ENCODE peak calls at places on chromosomes 1 and 21, in ten cellular contexts. N, J, R, E, H, F, O, X, Z and W are unnamed samples.

GRCh38 chr21:29403922-29404538 is 105.3 kb downstream of the BACH1 start:
- DNase-seq in R (no peak), H (peak), X (no peak), J (no peak), E (no peak), F (no peak), O (no peak), N (peak), Z (no peak), W (peak)

GRCh38 chr1:91440845-91441244 is 36.2 kb upstream of the HFM1 start:
- DNase-seq in F (no peak), E (no peak), H (no peak), N (no peak), J (peak), O (no peak), R (peak), X (no peak), Z (no peak), W (no peak)

GRCh38 chr1:86464819-86465218 is 3.9 kb upstream of the CLCA1 start:
- DNase-seq in F (no peak), Z (no peak), X (no peak), N (no peak), O (no peak), E (no peak), R (no peak), H (no peak), J (no peak), W (no peak)

GRCh38 chr1:18855573-18855972 is 3.9 kb downstream of the TAS1R2 start:
- DNase-seq in H (no peak), Z (no peak), O (no peak), F (no peak), X (no peak), E (no peak), R (no peak), N (no peak), J (no peak), W (no peak)

GRCh38 chr1:41765109-41765655 is 153.5 kb downstream of the HIVEP3 start:
- DNase-seq in X (no peak), F (no peak), N (no peak), J (no peak), R (no peak), E (no peak), H (no peak), Z (no peak), O (no peak), W (no peak)

GRCh38 chr1:234600418-234601216 is 9.4 kb downstream of the IRF2BP2 start:
- DNase-seq in O (peak), J (no peak), E (no peak), R (peak), F (peak), N (peak), Z (peak), X (peak), H (no peak), W (peak)

GRCh38 chr1:164560076-164560475 is 1.1 kb downstream of the PBX1 start:
- DNase-seq in J (no peak), X (no peak), F (no peak), N (no peak), O (no peak), H (no peak), R (peak), E (no peak), Z (no peak), W (peak)

GRCh38 chr1:8154621-8155052 is 128.5 kb upstream of the ERRFI1 start:
- DNase-seq in Z (no peak), E (no peak), J (peak), F (no peak), X (no peak), R (no peak), N (no peak), H (no peak), O (no peak), W (no peak)

DNA sequence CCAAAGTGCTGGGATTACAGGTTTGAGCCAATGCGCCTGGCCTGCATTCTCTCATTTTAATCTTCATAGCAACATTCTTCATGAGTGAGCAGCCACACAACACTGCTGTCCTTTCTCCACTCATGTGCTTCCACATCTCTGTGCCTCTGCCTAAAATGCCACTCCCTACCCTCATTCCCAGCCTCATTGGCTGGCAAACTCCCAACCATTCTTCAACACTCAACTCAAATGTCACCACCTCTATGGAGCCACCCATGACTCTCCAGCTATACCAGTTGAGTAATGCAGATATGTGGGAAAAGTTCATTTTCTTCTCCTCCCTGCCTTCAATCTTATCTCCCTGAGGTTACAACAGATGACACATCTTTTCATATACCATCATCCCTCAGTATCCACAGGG is 53.9 kb upstream of the ZC3H12A start:
- DNase-seq in E (no peak), H (no peak), F (no peak), N (no peak), R (no peak), J (no peak), O (no peak), X (no peak), Z (no peak), W (no peak)
- TF ChIP-seq POLR2A in E (no peak), H (no peak), F (no peak), N (no peak), R (no peak), J (no peak), O (no peak), X (no peak), Z (no peak), W (no peak)

GRCh38 chr1:246566128-246566807 is at the start of the genes CNST and TFB2M:
- DNase-seq in N (peak), F (peak), E (peak), J (peak), O (peak), R (peak), H (peak), X (peak), Z (peak), W (peak)
- TF ChIP-seq POLR2A in N (peak), F (peak), E (peak), J (peak), O (peak), R (peak), H (peak), X (peak), Z (no peak), W (peak)

GRCh38 chr1:156754219-156754618 is 2.7 kb upstream of the HDGF start:
- DNase-seq in J (no peak), N (no peak), O (no peak), Z (no peak), X (no peak), F (no peak), R (no peak), E (no peak), H (no peak), W (no peak)

GRCh38 chr1:156750191-156750931 is 1.1 kb downstream of the HDGF start:
- DNase-seq in H (no peak), Z (peak), R (peak), E (no peak), N (peak), O (peak), F (no peak), X (peak), J (no peak), W (peak)

GRCh38 chr1:156750932-156751723 is at the start of gene HDGF:
- DNase-seq in F (peak), N (peak), Z (peak), O (peak), R (peak), X (peak), E (peak), J (no peak), H (peak), W (peak)

GRCh38 chr1:156752843-156753486 is 1.5 kb upstream of the HDGF start:
- DNase-seq in O (no peak), X (no peak), J (no peak), N (peak), R (no peak), E (no peak), Z (no peak), F (no peak), H (no peak), W (no peak)

DNA sequence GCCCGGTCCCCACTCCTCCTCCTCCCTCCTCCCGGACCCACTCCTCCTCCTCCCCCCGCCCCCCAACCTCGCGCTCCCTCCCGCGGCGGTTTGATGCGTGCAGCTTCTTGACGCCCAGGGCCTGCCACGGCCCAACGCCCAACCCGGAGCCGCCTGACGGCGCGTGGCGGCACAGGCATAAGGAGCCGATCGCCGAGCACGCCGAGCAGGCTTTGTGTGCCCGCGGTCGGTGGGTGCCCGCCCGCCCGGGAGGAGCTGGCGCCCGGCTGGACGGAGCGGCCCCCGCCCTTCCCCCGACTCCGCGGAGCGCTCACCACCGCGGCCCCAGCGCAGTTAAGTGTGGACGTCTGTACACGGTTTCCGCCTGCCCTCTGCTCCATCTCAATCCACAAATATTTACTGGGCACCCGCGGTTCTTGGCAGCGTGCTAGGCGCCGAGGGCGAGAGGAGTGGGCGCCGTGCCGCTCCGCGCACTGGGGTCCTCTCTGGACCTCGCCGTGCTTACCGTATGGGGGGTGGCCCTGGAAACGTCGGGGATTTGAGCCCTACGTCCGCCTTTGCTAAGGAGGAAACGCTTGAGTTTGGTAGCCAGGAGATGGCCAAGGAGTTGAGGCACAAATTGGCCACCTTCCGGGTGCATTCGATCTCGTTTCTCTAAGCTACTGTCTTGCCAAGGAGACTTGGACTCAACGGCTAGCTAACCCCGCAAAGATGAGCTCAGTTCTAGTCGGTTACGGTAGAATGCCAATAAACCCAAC is 428 bp upstream of the HDGF start:
- DNase-seq in E (peak), H (peak), X (peak), O (peak), J (peak), R (peak), N (peak), F (peak), Z (peak), W (peak)
- TF ChIP-seq POLR2A in E (peak), H (no peak), X (peak), O (peak), J (peak), R (peak), N (peak), F (no peak), Z (no peak), W (peak)

GRCh38 chr21:45051580-45052434 is 22.6 kb upstream of the ADARB1 start:
- DNase-seq in F (no peak), E (peak), R (no peak), Z (no peak), J (no peak), N (no peak), O (no peak), X (no peak), H (no peak), W (no peak)
- TF ChIP-seq POLR2A in F (no peak), E (no peak), R (no peak), Z (no peak), J (no peak), N (no peak), O (no peak), X (no peak), H (no peak), W (no peak)

GRCh38 chr21:34881894-34882371 is 167.2 kb downstream of the RUNX1 start:
- DNase-seq in O (no peak), N (no peak), X (no peak), H (no peak), J (no peak), E (no peak), F (no peak), R (peak), Z (no peak), W (peak)
- TF ChIP-seq POLR2A in O (no peak), N (no peak), X (no peak), H (no peak), J (no peak), E (no peak), F (no peak), R (peak), Z (no peak), W (peak)

DNA sequence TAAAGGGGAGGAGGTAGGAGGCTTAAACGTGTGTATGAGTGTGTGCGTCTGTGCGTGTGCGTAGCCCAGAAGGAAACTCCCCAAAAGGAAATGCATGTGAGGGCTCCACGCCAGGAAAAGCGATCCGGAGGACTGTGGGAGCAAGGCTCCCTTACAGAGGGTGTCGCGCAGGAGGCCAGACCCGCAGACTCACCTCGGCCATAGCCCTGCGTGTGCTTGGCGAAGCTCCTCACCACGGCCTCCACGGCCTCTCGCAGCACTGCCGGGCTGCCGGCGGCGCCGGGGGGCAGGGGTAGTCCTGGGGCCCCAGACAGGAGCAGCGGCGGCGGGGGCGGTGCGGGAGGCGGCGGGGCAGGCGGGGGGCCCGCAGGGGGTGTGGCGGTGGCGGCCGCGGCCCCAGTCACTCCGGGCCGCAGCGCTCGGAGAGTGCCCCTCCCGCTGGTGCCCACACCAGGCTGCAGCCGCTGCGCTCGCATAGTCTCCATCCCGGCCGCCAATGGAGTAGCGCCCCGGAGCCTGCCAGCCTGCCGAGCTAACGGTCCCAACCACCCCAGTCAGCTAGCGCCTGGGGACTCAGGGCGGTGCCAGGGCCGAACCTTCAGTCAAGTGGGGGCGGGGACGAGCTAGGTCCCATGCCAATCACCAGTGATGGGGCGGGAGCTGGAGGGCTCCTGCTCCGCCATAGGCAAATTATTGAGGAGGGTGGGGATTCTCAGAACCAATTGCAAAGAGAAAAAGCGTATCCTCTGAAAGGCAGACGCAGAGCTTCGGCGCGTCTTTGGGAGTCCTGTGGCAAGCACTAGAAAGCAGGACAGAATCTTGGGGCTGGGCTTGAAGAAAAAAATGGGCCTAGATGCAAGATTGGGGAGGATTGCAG is at the start of gene LIX1L:
- DNase-seq in H (peak), O (peak), Z (peak), E (peak), R (peak), J (peak), F (peak), N (peak), X (peak), W (peak)
- TF ChIP-seq POLR2A in H (peak), O (peak), Z (no peak), E (no peak), R (peak), J (peak), F (peak), N (peak), X (peak), W (peak)

GRCh38 chr1:39411526-39411925 is 79.9 kb upstream of the BMP8A start:
- DNase-seq in R (no peak), H (no peak), N (no peak), E (no peak), J (no peak), O (no peak), Z (no peak), X (no peak), F (no peak), W (no peak)
- TF ChIP-seq POLR2A in R (no peak), H (no peak), N (no peak), E (no peak), J (no peak), O (no peak), Z (no peak), X (no peak), F (no peak), W (no peak)

DNA sequence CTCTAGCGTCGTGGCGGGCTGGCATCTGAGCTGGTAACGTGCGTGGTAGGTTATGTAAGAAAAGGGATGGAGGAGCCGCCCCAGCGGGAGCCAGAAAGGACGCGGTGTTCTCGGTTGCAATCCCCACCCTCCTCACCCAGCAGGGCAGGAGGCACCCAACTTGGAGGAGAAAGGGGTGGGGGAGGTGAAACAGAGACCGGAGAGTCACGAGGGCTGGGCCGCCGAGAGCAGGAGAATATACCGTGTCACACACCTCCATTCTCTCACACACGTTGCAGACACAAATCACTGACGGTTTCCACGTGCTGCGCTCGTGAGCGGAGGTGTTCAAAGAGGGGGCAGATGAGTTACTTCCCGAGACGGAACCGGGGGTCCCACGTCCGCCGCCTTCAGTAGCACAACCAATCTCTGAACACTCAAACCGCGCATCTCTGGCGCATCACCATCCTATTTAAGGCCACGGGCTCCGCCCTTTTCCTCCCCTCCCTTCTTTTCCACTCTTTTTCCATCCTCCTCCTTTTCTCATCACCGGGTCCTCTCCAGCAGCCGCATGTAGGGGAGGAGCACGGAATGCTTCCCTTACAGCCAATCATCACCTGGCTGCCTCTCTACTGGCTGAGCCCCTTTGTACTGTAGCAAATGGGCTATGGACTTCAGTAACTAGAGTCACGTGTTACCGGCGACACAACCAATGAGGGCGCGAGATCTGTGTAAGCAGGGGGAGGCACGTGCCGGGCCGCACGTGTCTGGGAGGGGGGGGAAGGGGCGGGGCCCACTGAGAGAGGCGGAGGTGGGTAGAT is at the start of gene CIART:
- DNase-seq in R (peak), F (peak), Z (peak), X (peak), O (peak), N (peak), J (peak), E (peak), H (peak), W (peak)
- TF ChIP-seq POLR2A in R (peak), F (no peak), Z (no peak), X (peak), O (no peak), N (peak), J (peak), E (peak), H (no peak), W (no peak)

GRCh38 chr1:220099826-220100225 is 5.9 kb downstream of the IARS2 start:
- DNase-seq in O (no peak), H (no peak), R (peak), X (no peak), E (no peak), F (no peak), N (no peak), Z (no peak), J (no peak), W (no peak)

GRCh38 chr1:220092694-220093093 is 1.2 kb upstream of the IARS2 start:
- DNase-seq in O (no peak), J (no peak), X (no peak), Z (no peak), R (no peak), E (no peak), F (no peak), H (no peak), N (no peak), W (no peak)

GRCh38 chr1:220089650-220090556 is at the start of gene BPNT1:
- DNase-seq in F (peak), R (peak), O (peak), J (peak), X (peak), Z (peak), H (peak), N (peak), E (peak), W (peak)

GRCh38 chr1:220093361-220094015 is 444 bp upstream of the IARS2 start:
- DNase-seq in F (no peak), N (no peak), O (no peak), Z (no peak), X (no peak), J (no peak), R (no peak), E (no peak), H (no peak), W (no peak)

DNA sequence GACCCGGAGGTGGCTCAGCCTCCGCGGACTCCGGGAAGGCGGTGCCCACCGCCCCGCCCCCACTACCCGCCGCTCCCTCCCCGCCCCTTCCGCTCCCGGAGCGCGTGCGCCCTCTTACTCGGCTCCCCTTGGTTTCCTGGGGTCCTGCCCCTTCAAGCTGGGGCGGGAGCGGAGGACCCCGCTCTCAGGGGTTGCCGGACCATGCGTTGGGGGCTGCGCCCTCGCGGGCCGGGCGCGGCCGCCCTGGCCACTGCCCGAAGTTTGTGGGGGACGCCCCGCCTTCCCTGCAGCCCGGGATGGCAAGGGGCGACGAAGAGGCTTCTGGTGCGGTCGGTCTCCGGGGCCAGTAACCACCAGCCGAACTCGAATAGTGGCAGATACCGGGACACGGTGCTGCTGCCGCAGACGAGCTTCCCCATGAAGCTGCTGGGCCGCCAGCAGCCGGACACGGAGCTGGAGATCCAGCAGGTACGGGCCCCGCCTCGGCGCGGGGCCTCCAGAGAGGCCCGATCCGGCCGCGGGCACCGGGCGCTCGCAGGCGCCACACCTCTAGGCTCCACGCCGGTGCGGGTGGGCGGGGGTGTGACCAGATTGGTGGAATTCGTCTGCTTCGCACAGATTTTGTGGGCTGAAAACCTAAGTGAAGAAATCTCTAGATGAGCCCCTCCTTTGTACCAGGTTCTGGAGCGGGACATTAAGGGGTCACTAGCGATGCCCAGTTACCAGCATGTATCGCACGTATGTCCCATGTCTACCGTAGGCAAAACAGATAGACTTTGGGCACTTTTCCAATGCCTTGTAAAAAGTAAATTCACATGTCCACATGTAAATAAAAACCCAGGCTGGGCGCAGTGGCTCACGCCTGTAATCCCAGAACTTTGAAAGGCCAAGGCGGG is at the start of gene IARS2:
- DNase-seq in X (peak), J (peak), H (peak), F (peak), O (peak), Z (peak), R (peak), N (peak), E (peak), W (peak)
- TF ChIP-seq POLR2A in X (peak), J (peak), H (peak), F (no peak), O (peak), Z (no peak), R (peak), N (peak), E (peak), W (peak)